ENCODE peak calls at places on chromosomes 2 and 18, in four cellular contexts. E, G, I and F are unnamed samples.

GRCh38 chr2:174844295-174844708 is 80.0 kb upstream of the CHRNA1 start:
- DNase-seq in E (no peak), I (no peak), G (no peak), F (peak; percentile 12)

GRCh38 chr2:46811379-46812310 is 104.0 kb downstream of the MCFD2 start:
- DNase-seq in E (no peak), G (no peak), I (no peak), F (no peak)

GRCh38 chr2:36287363-36288275 is 68.0 kb upstream of the CRIM1 start:
- DNase-seq in E (no peak), I (no peak), G (no peak), F (no peak)

GRCh38 chr2:20925265-20925889 is 102.5 kb upstream of the LDAH start:
- DNase-seq in I (peak; percentile 11), E (no peak), G (peak; percentile 40), F (no peak)

GRCh38 chr2:235238537-235238936 is 255.3 kb upstream of the AGAP1 start:
- DNase-seq in I (no peak), G (peak; percentile 70), E (peak; percentile 82), F (no peak)

GRCh38 chr18:51655327-51655698 is 457.8 kb upstream of the MEX3C start:
- DNase-seq in E (no peak), G (peak; percentile 27), I (no peak), F (no peak)

GRCh38 chr2:117232305-117232704 is 582.2 kb upstream of the DDX18 start:
- DNase-seq in E (no peak), I (no peak), G (peak; percentile 26), F (no peak)

GRCh38 chr2:96875498-96876035 is 5.7 kb upstream of the SEMA4C start:
- DNase-seq in G (no peak), E (no peak), I (no peak), F (no peak)

GRCh38 chr2:111702809-111703196 is 181.2 kb downstream of the ANAPC1 start:
- DNase-seq in G (no peak), E (no peak), I (no peak), F (no peak)

GRCh38 chr2:71483246-71483645 is 29.9 kb downstream of the DYSF start:
- DNase-seq in G (no peak), E (no peak), I (no peak), F (no peak)

GRCh38 chr2:104932243-104932642 is 78.3 kb downstream of the POU3F3 start:
- DNase-seq in G (no peak), E (no peak), I (no peak), F (no peak)

GRCh38 chr2:168934826-168935225 is 33.7 kb downstream of the G6PC2 start:
- DNase-seq in I (no peak), E (no peak), G (no peak), F (no peak)

GRCh38 chr18:5097116-5097703 is 99.8 kb downstream of the AKAIN1 start:
- DNase-seq in G (peak; percentile 34), E (no peak), I (no peak), F (no peak)

GRCh38 chr2:88538362-88538917 is 85.9 kb upstream of the FOXI3 start:
- DNase-seq in G (no peak), I (no peak), E (no peak), F (no peak)

GRCh38 chr18:40250218-40250617 is 1704.8 kb upstream of the PIK3C3 start:
- DNase-seq in E (no peak), I (no peak), G (no peak), F (no peak)

GRCh38 chr18:31042391-31043181 is at the start of gene DSC3:
- DNase-seq in I (no peak), G (peak; percentile 70), E (no peak), F (peak; percentile 14)

GRCh38 chr18:53909668-53910067 is 314.8 kb downstream of the MBD2 start:
- DNase-seq in G (no peak), I (peak; percentile 21), E (no peak), F (no peak)

GRCh38 chr2:219442206-219443015 is 7.8 kb downstream of the SPEG start:
- DNase-seq in E (no peak), I (no peak), G (no peak), F (no peak)

GRCh38 chr2:219443697-219444023 is 9.0 kb downstream of the SPEG start:
- DNase-seq in E (no peak), I (no peak), G (no peak), F (no peak)

GRCh38 chr2:219443016-219443696 is 8.5 kb downstream of the SPEG start:
- DNase-seq in G (no peak), I (no peak), E (no peak), F (no peak)

GRCh38 chr2:219440388-219441256 is 6.0 kb downstream of the SPEG start:
- DNase-seq in I (no peak), G (no peak), E (no peak), F (no peak)

DNA sequence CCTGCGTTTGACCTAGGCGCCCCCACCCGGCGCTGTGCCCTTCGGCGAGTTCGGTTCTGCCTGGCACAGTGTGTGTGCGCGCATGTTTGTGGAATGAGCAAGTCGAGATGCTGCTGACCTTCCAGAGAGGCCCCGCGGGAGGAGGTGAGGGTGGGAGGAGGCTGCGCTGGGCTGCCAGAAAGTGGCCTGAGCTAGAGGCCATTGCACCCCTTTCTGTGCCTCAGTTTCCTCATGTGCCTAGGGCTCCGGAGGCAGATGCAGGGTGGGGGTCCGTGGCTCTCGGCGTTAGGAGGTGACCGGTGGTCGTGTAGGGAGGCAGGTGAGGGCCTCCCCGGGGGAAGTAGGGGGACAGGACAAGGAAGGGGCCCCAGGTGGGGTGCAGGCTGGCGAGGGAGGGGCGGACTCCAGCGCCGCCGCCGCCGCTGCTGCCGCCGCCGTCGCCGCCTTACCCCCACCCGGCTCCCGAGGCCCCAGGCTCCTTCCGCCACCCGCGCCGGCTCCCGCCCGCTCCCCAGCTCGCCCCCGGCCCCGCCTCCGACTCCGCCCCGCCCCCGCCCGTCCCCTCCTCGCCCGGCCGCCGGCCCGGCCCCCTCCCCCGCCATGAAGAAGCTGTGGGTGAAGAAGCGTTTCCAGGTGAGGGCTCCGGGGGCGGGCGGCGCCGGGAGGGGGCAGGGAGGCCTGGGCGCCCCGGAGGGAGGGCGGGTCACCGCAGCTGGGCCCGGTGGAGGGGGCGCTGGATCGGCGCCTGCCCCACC is 7.0 kb downstream of the SPEG start:
- DNase-seq in I (peak; percentile 19), G (peak; percentile 82), E (peak; percentile 74), F (peak; percentile 45)
- H3K4me1 ChIP-seq in I (no peaks in the 10 kb centered on the region), G (peaks cover 24% of the 10 kb centered on the region), E (peaks cover 4% of the 10 kb centered on the region), F (peaks cover 7% of the 10 kb centered on the region)

DNA sequence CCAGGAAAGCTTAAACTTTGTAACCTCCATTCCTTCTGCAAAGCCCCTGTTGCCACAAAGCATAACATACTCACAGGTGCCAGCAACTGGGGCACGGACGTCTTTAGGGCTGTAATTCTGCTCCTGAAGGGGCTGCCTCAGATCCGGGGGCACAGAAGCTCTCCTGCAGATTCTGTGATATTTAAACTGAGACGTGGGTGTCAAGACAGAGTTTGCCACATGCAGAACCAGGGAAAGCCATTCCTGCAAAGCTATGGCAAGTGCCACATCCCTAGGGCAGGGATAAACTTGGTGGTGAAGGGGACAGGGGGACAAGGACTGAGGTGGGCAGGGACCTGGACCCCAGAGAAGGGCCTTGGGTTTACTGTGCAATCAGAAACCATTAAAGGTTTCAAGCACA is 247.2 kb downstream of the EIPR1 start:
- DNase-seq in I (no peak), G (no peak), E (no peak), F (no peak)
- H3K27ac ChIP-seq in I (no peak overlapping the region), G (no peak overlapping the region), E (no peak overlapping the region), F (no peak overlapping the region)

DNA sequence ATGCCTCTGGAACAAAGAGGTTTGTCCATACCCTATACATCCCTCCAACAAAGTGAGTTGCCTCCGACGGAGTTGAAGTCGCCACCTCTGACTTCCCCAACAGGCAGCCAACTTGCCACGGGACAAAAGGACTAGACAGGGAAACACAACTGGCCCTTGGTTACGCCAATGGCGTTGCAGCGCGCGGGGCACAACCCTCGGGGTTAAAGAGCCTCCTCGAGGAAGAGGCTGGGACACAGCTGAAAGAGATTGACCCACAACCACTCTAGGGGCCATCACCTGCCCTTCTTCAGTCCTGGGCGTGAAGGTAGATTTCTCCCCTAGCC is 545 bp downstream of the GTF3C2 start:
- DNase-seq in G (peak; percentile 59), E (no peak), I (no peak), F (peak; percentile 45)
- H3K4me1 ChIP-seq in G (peaks cover 25% of the 10 kb centered on the region), E (peaks cover 7% of the 10 kb centered on the region), I (peaks cover 8% of the 10 kb centered on the region), F (peaks cover 38% of the 10 kb centered on the region)

GRCh38 chr2:95122197-95122551 is 566 bp upstream of the MRPS5 start:
- DNase-seq in I (no peak), E (no peak), G (no peak), F (no peak)

GRCh38 chr2:95115418-95115817 is 6.2 kb downstream of the MRPS5 start:
- DNase-seq in I (peak; percentile 77), E (peak; percentile 61), G (peak; percentile 78), F (peak; percentile 73)

GRCh38 chr2:95121495-95122196 is at the start of gene MRPS5:
- DNase-seq in E (peak; percentile 92), G (peak; percentile 93), I (peak; percentile 87), F (peak; percentile 89)

GRCh38 chr2:95121150-95121494 is 486 bp downstream of the MRPS5 start:
- DNase-seq in G (no peak), I (no peak), E (no peak), F (no peak)
- H3K27ac ChIP-seq in G (peak overlapping the region; percentile 100), I (peak overlapping the region; percentile 77), E (peak overlapping the region; percentile 86), F (peak overlapping the region; percentile 88)

GRCh38 chr2:68768951-68769350 is 34.3 kb downstream of the ARHGAP25 start:
- DNase-seq in E (no peak), I (no peak), G (no peak), F (no peak)
- H3K4me1 ChIP-seq in E (peaks cover 23% of the 10 kb centered on the region), I (peaks cover 68% of the 10 kb centered on the region), G (peaks cover 17% of the 10 kb centered on the region), F (peaks cover 20% of the 10 kb centered on the region)

DNA sequence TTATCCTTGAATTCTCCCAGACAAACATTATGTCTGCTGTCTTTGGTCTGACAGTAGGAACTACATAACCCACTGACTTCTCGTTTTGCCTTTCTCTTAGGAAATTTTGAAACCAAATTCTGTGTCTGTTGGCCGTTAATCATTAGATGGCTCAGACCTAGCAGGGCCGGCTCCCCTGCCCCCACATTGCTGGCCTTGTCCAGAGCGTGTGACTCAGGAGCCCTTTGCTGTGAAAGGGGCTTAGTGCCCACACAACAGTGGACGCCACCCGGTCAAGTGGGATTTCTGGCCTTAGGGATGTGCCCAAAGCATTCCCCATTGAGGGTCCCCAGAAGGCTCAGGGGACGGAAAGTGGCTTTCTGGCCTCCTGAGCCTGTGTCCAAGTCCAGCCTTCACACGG is 137.5 kb downstream of the CTIF start:
- DNase-seq in G (no peak), I (no peak), E (peak; percentile 30), F (no peak)
- H3K27ac ChIP-seq in G (no peak overlapping the region), I (no peak overlapping the region), E (no peak overlapping the region), F (no peak overlapping the region)

GRCh38 chr2:64135421-64135820 is 8.8 kb downstream of the PELI1 start:
- DNase-seq in I (no peak), G (no peak), E (no peak), F (no peak)
- H3K4me1 ChIP-seq in I (peaks cover 12% of the 10 kb centered on the region), G (peaks cover 15% of the 10 kb centered on the region), E (peaks cover 1% of the 10 kb centered on the region), F (peaks cover 9% of the 10 kb centered on the region)

DNA sequence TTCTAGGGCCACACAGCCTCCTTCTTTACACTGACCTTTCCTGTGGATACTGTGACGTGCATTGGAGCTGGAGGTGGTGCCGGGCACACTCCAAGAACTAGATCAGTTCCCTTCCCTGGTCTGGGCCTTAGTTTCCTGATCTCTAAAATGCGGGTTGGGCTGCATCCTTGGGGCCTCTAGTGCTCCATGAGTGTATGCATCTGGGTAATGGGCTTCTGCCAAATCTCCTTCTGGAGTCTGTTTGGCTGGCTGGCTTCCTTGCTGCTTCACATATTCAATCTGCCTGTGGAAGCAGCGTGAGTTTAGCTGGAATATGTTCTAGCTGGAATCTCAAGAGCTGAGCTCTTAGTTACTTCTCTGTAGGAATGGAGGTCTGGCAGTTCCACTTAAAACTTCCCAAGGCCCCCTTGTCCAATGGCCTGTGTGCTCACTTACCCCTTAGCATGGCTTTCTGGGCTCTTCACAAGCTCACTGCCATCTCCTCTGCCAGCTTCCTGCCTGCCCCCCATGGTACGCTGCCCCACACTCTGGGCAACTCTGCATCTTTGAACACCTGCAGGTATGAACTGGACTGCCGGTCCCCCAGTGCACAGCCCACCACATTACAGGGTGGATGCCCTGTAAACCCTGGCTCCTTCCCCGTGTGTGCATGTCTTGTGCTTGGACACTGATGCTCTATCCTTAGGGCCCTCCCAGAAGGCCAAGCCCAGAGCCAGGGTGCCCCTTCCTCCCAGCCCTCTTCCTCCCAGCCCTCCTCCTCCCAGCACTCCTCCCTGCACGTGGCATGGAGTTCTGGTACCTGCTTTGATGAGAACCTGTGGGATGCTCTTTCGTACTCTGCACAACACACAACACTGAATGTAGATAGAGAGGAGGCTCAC is 103.6 kb upstream of the SMAD2 start:
- DNase-seq in I (no peak), E (no peak), G (no peak), F (no peak)
- H3K27ac ChIP-seq in I (no peak overlapping the region), E (no peak overlapping the region), G (peak overlapping the region; percentile 70), F (no peak overlapping the region)